ENCODE peak calls at places on chromosome 19, in eight cellular contexts. M is cardiac muscle cell; P is HFF-Myc; H is T-helper 2 cell; C is CD4-positive, CD25-positive, alpha-beta regulatory T cell; T is EL; Q is GM03348; J is stimulated activated CD4-positive, alpha-beta T cell treated with anti-CD3 and anti-CD28 coated beads, Interleukin-4, amount 100 ng/mL, for 24 hours. R is an unnamed sample.

GRCh38 chr19:49555600-49556411 is 24.6 kb downstream of the NOSIP start:
- DNase-seq in J (peak; percentile 75), T (peak; percentile 25), P (no peak), H (peak; percentile 89), M (peak; percentile 90), Q (peak; percentile 71), C (peak; percentile 56), R (peak; percentile 34)

GRCh38 chr19:4058696-4059492 is 7.8 kb downstream of the ZBTB7A start:
- DNase-seq in J (no peak), P (no peak), M (no peak), T (no peak), C (no peak), Q (no peak), H (no peak), R (peak; percentile 37)

GRCh38 chr19:44643605-44644390 is at the start of gene PVR:
- DNase-seq in C (no peak), M (peak; percentile 79), T (peak; percentile 86), H (peak; percentile 48), P (no peak), Q (peak; percentile 94), J (peak; percentile 13), R (peak; percentile 34)

GRCh38 chr19:55304279-55304978 is 20.6 kb downstream of the BRSK1 start:
- DNase-seq in Q (no peak), J (peak; percentile 20), P (no peak), M (peak; percentile 56), H (peak; percentile 54), T (peak; percentile 30), C (no peak), R (no peak)

GRCh38 chr19:46461537-46461936 is 9.8 kb downstream of the PNMA8A start:
- DNase-seq in Q (no peak), H (no peak), P (no peak), M (no peak), T (peak; percentile 17), C (no peak), J (no peak), R (no peak)

GRCh38 chr19:3642987-3643386 is 16.4 kb upstream of the CACTIN start:
- DNase-seq in P (no peak), H (peak; percentile 22), J (peak; percentile 22), C (no peak), M (peak; percentile 11), Q (no peak), T (no peak), R (no peak)

GRCh38 chr19:1455336-1456120 is 5.6 kb downstream of the APC2 start:
- DNase-seq in J (peak; percentile 48), C (peak; percentile 55), P (no peak), M (peak; percentile 53), T (peak; percentile 60), H (peak; percentile 63), Q (peak; percentile 79), R (no peak)

GRCh38 chr19:27828781-27829275 is 1384.1 kb downstream of the UQCRFS1 start:
- DNase-seq in Q (no peak), H (no peak), M (no peak), P (no peak), C (no peak), T (no peak), J (no peak), R (no peak)

GRCh38 chr19:13841339-13842293 is 35.3 kb upstream of the NANOS3 start:
- DNase-seq in M (no peak), H (peak; percentile 42), Q (no peak), J (no peak), T (peak; percentile 52), P (no peak), C (peak; percentile 45), R (no peak)

GRCh38 chr19:12866416-12867119 is 14.7 kb downstream of the DNASE2 start:
- DNase-seq in Q (no peak), J (no peak), C (no peak), P (no peak), M (no peak), T (no peak), H (no peak), R (no peak)

GRCh38 chr19:3456925-3457530 is 23.3 kb downstream of the SMIM24 start:
- DNase-seq in T (no peak), C (no peak), M (no peak), H (no peak), J (no peak), Q (no peak), P (no peak), R (no peak)

GRCh38 chr19:17450264-17451075 is 2.0 kb upstream of the TMEM221 start:
- DNase-seq in M (no peak), J (peak; percentile 62), H (peak; percentile 74), Q (no peak), P (no peak), T (no peak), C (no peak), R (no peak)

GRCh38 chr19:33447336-33448158 is 74.0 kb downstream of the CEBPG start:
- DNase-seq in T (no peak), P (no peak), M (no peak), H (no peak), Q (no peak), J (no peak), C (no peak), R (no peak)

GRCh38 chr19:658916-659839 is 3.8 kb downstream of the RNF126 start:
- DNase-seq in P (no peak), H (peak; percentile 60), C (no peak), T (no peak), M (no peak), J (peak; percentile 44), Q (peak; percentile 93), R (peak; percentile 30)

GRCh38 chr19:18135712-18136584 is 17.0 kb upstream of the PIK3R2 start:
- DNase-seq in H (no peak), M (no peak), J (no peak), T (no peak), C (no peak), Q (no peak), P (no peak), R (no peak)

GRCh38 chr19:9914315-9915207 is 21.8 kb downstream of the OLFM2 start:
- DNase-seq in H (peak; percentile 83), Q (peak; percentile 96), P (peak; percentile 25), C (peak; percentile 78), M (peak; percentile 89), T (peak; percentile 86), J (peak; percentile 81), R (peak; percentile 47)

GRCh38 chr19:14482112-14482941 is 7.2 kb upstream of the PTGER1 start:
- DNase-seq in H (no peak), Q (no peak), J (no peak), C (no peak), P (no peak), T (no peak), M (no peak), R (no peak)

GRCh38 chr19:7853760-7854107 is 20.5 kb downstream of the PRR36 start:
- DNase-seq in H (no peak), J (no peak), T (no peak), C (no peak), Q (no peak), P (no peak), M (no peak), R (no peak)

GRCh38 chr19:17448190-17448967 is at the start of gene TMEM221:
- DNase-seq in T (peak; percentile 44), J (peak; percentile 48), Q (peak; percentile 83), P (no peak), C (peak; percentile 38), M (peak; percentile 71), H (peak; percentile 51), R (no peak)

GRCh38 chr19:46442808-46443450 is 14.2 kb upstream of the PNMA8C start:
- DNase-seq in H (no peak), C (no peak), M (no peak), J (no peak), P (no peak), Q (peak; percentile 71), T (peak; percentile 77), R (no peak)

GRCh38 chr19:45655073-45655472 is 12.9 kb upstream of the GIPR start:
- DNase-seq in P (no peak), M (no peak), T (no peak), Q (no peak), J (no peak), H (no peak), C (no peak), R (no peak)

GRCh38 chr19:3024870-3025515 is 4.1 kb downstream of the TLE2 start:
- DNase-seq in H (no peak), J (no peak), M (no peak), P (no peak), C (no peak), T (no peak), Q (no peak), R (no peak)

GRCh38 chr19:54389556-54389955 is 24.8 kb upstream of the LAIR1 start:
- DNase-seq in T (no peak), J (no peak), Q (no peak), C (no peak), H (peak; percentile 55), P (no peak), M (no peak), R (no peak)

GRCh38 chr19:57245959-57246358 is 5.5 kb downstream of the ZNF805 start:
- DNase-seq in H (no peak), C (no peak), P (no peak), T (no peak), J (no peak), M (no peak), Q (no peak), R (no peak)

GRCh38 chr19:674282-675151 is 1.7 kb upstream of the FSTL3 start:
- DNase-seq in M (no peak), J (no peak), Q (no peak), T (no peak), C (no peak), P (no peak), H (no peak), R (no peak)

GRCh38 chr19:37095859-37096258 is 17.6 kb downstream of the ZNF420 start:
- DNase-seq in C (no peak), M (no peak), J (no peak), P (no peak), T (no peak), Q (no peak), H (no peak), R (no peak)

GRCh38 chr19:558770-559439 is 13.5 kb upstream of the BSG start:
- DNase-seq in C (no peak), M (no peak), T (no peak), Q (no peak), P (no peak), H (no peak), J (no peak), R (peak; percentile 10)

GRCh38 chr19:2423913-2424685 is 3.3 kb downstream of the TIMM13 start:
- DNase-seq in T (no peak), P (no peak), M (no peak), H (no peak), Q (no peak), J (no peak), C (no peak), R (no peak)

GRCh38 chr19:33492090-33492489 is 29.5 kb downstream of the PEPD start:
- DNase-seq in P (no peak), C (no peak), Q (no peak), J (no peak), H (no peak), M (no peak), T (no peak), R (no peak)

GRCh38 chr19:2602391-2603181 is 99.9 kb downstream of the GNG7 start:
- DNase-seq in J (no peak), M (peak; percentile 69), H (no peak), C (no peak), Q (peak; percentile 92), P (peak; percentile 93), T (peak; percentile 90), R (no peak)

GRCh38 chr19:50820549-50821247 is 2.9 kb downstream of the KLK1 start:
- DNase-seq in M (no peak), P (no peak), J (no peak), T (no peak), Q (no peak), C (no peak), H (no peak), R (no peak)

GRCh38 chr19:18975864-18976263 is 34.8 kb upstream of the HOMER3 start:
- DNase-seq in C (no peak), M (no peak), Q (no peak), P (no peak), H (no peak), T (no peak), J (no peak), R (no peak)

GRCh38 chr19:38321646-38322323 is 2.1 kb downstream of the KCNK6 start:
- DNase-seq in H (no peak), T (no peak), C (no peak), P (no peak), Q (peak; percentile 79), J (no peak), M (no peak), R (no peak)

GRCh38 chr19:55319786-55320185 is 5.4 kb downstream of the TMEM150B start:
- DNase-seq in Q (peak; percentile 67), C (no peak), T (peak; percentile 53), M (peak; percentile 78), P (no peak), J (no peak), H (no peak), R (no peak)

R was measured in C1 segment of cervical spinal cord.